ENCODE peak calls at places on chromosomes 16 and 17, in eight cellular contexts. F is K562, L is ovary, T is suprapubic skin, O is stomach, Z is A549, Q is SK-N-SH, K is HepG2. D is an unnamed sample.

GRCh38 chr16:87874639-87875472 is 5.5 kb upstream of the SLC7A5 start:
- DNase-seq in F (no peak), L (no peak), T (no peak), O (no peak), Z (no peak), Q (no peak), K (no peak), D (no peak)

GRCh38 chr16:67040906-67041305 is 12.0 kb downstream of the CBFB start:
- DNase-seq in F (no peak), L (no peak), T (no peak), O (no peak), Z (no peak), Q (no peak), K (no peak), D (no peak)

GRCh38 chr17:50218071-50218759 is 16.8 kb upstream of the COL1A1 start:
- DNase-seq in F (no peak), L (no peak), T (no peak), O (no peak), Z (no peak), Q (no peak), K (no peak), D (no peak)

GRCh38 chr17:35977509-35977908 is 3.8 kb downstream of the CCL16 start:
- DNase-seq in F (no peak), L (no peak), T (no peak), O (no peak), Z (no peak), Q (no peak), K (no peak), D (no peak)

GRCh38 chr17:69501591-69502468 is 87.3 kb downstream of the MAP2K6 start:
- DNase-seq in F (no peak), L (peak), T (no peak), O (peak), Z (peak), Q (no peak), K (peak), D (no peak)

GRCh38 chr17:35743911-35744328 is 9.1 kb downstream of the GAS2L2 start:
- DNase-seq in F (peak), L (no peak), T (no peak), O (no peak), Z (peak), Q (peak), K (no peak), D (peak)

GRCh38 chr16:56225013-56225742 is 33.9 kb downstream of the GNAO1 start:
- DNase-seq in F (no peak), L (no peak), T (no peak), O (no peak), Z (no peak), Q (no peak), K (no peak), D (no peak)

GRCh38 chr17:37089998-37090397 is 141.2 kb downstream of the AATF start:
- DNase-seq in F (no peak), L (no peak), T (no peak), O (no peak), Z (no peak), Q (no peak), K (no peak), D (no peak)

GRCh38 chr17:79085921-79086551 is 11.4 kb downstream of the ENGASE start:
- DNase-seq in F (no peak), L (no peak), T (no peak), O (no peak), Z (no peak), Q (no peak), K (no peak), D (no peak)

GRCh38 chr17:42554250-42555121 is 1.8 kb downstream of the HSD17B1 start:
- DNase-seq in F (peak), L (peak), T (peak), O (peak), Z (peak), Q (peak), K (peak), D (peak)

GRCh38 chr17:41521574-41522261 is 3.0 kb upstream of the KRT15 start:
- DNase-seq in F (peak), L (no peak), T (no peak), O (peak), Z (peak), Q (no peak), K (peak), D (no peak)

GRCh38 chr17:47252209-47252608 is 1.4 kb upstream of the ITGB3 start:
- DNase-seq in F (no peak), L (no peak), T (no peak), O (no peak), Z (no peak), Q (no peak), K (peak), D (no peak)

GRCh38 chr16:20326336-20326735 is 977 bp downstream of the GP2 start:
- DNase-seq in F (no peak), L (no peak), T (no peak), O (no peak), Z (no peak), Q (no peak), K (no peak), D (no peak)

GRCh38 chr16:71348262-71349085 is 10.0 kb upstream of the CALB2 start:
- DNase-seq in F (no peak), L (no peak), T (peak), O (no peak), Z (no peak), Q (no peak), K (no peak), D (no peak)

GRCh38 chr16:50245417-50246298 is 20.7 kb upstream of the ADCY7 start:
- DNase-seq in F (peak), L (peak), T (no peak), O (peak), Z (peak), Q (peak), K (peak), D (no peak)

GRCh38 chr17:5099271-5099670 is 12.4 kb downstream of the ZNF232 start:
- DNase-seq in F (no peak), L (no peak), T (no peak), O (no peak), Z (no peak), Q (no peak), K (no peak), D (no peak)

GRCh38 chr17:68318103-68318991 is 27.1 kb downstream of the ARSG start:
- DNase-seq in F (no peak), L (no peak), T (no peak), O (peak), Z (peak), Q (no peak), K (peak), D (no peak)

GRCh38 chr17:8041249-8041928 is 2.5 kb downstream of the ALOX15B start:
- DNase-seq in F (peak), L (no peak), T (peak), O (peak), Z (peak), Q (peak), K (peak), D (no peak)

GRCh38 chr17:30549864-30550511 is 72.8 kb downstream of the GOSR1 start:
- DNase-seq in F (no peak), L (no peak), T (no peak), O (peak), Z (no peak), Q (no peak), K (no peak), D (no peak)

GRCh38 chr17:16040710-16041251 is 41.2 kb downstream of the TTC19 start:
- DNase-seq in F (no peak), L (peak), T (no peak), O (peak), Z (no peak), Q (no peak), K (peak), D (no peak)
- TF ChIP-seq EP300 in F (no peak), L (no peak), T (no peak), O (no peak), Z (no peak), Q (no peak), K (peak), D (no peak)

DNA sequence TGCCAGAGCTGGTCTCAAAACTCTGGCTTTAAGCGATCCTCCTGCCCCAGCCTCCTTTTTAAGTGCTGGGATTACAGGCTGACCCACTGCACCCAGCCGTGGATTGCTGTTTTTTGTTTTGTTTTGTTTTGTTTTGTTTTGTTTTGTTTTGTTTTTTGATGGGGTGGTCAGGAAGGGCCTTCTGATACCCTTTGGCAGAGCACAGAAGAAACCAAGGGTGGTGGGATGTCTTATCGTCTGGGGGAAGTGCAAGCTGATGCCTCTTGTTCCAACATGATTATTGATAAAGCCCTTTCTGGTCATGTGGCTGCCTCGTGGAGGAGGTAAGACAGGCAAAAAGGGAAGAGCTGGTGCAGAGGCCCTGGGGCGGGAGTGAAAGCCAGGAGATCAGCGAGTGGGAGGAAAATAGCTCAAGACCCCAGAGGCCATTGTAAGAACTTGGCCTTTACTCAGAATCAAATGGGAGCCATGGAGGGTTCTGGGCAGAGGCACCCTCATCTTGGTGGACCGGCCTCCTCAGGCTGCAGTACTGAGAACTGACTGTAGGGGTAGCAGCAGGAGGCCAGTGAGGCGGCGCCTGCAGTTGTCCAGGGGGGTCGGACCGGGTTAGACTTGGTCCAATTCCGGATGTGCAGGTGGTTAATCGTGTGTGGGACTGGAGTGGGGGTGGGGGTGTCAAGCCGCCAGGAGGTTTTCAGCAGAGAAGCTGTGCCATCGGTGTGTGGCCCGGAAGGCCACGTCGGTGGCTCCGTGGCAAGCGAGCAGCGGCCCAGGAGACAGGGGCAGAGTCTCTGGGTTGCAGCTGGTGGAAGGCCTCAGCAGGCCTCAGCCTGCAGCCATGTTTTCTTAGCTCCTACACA is 84.4 kb upstream of the GSE1 start:
- DNase-seq in F (peak), L (no peak), T (no peak), O (no peak), Z (peak), Q (peak), K (no peak), D (peak)
- TF ChIP-seq CTCF in F (peak), L (peak), T (peak), O (peak), Z (peak), Q (peak), K (peak), D (peak)

DNA sequence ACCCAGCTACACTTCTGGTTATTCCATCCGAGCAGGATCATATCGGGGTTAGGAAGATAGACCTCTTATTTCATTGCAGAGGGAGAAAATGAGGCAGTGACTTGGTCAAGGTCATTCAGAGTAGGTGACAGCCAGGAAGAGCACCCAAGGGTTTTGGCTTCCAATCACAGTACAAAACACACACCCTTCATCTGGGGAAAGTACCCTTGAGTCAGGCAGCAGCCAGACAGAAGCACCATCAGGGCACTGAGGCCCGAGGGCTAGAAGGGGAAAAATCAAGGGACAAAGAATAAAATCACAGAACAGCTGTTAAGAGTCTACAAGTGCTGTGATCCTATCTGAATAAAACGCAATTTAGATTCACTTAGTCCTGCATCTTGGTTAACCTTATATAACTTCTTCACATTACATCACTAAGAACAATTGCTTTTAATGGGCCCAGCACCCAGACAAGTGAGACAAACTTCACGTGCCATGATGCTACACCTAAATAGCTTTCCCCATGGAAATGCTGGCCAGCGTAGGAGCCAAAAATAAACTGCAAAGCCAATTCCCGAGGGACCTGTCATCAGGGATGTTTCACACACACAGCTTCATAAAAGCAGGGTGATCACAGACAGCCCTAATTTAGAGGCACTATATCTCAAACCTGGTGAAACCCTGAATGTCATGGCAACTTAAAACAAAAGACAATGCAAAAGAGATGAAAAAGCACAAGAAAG is 4.9 kb downstream of the UBE2O start:
- DNase-seq in F (no peak), L (no peak), T (no peak), O (no peak), Z (no peak), Q (peak), K (no peak), D (no peak)
- H3K4me3 ChIP-seq in F (no peak), L (no peak), T (no peak), O (no peak), Z (no peak), Q (no peak), K (no peak), D (no peak)

GRCh38 chr16:17416461-17417221 is 54.1 kb downstream of the XYLT1 start:
- DNase-seq in F (no peak), L (no peak), T (no peak), O (no peak), Z (no peak), Q (peak), K (no peak), D (no peak)
- TF ChIP-seq EP300 in F (no peak), L (no peak), T (no peak), O (no peak), Z (no peak), Q (no peak), K (no peak), D (no peak)